ENCODE peak calls at places on chromosomes 11 and 22, in ten cellular contexts. G is mucosa of descending colon; Q is WERI-Rb-1; E is A549; J is CD8-positive, alpha-beta T cell; I is mammary epithelial cell; T is thyroid gland; D is GM23338; S is uterus; F is fibroblast of lung. K is an unnamed sample.
A peak's percentile ranks its signal among the peaks of the same experiment; 100 is the strongest.

GRCh38 chr22:37416806-37417205 is 10.5 kb downstream of the ELFN2 start:
- DNase-seq in G (no peak), Q (no peak), E (no peak), J (no peak), I (no peak), T (no peak), D (no peak), S (no peak), F (no peak), K (no peak)

GRCh38 chr22:37198290-37199102 is 10.4 kb upstream of the C1QTNF6 start:
- DNase-seq in G (peak; percentile 96), Q (peak; percentile 81), E (peak; percentile 74), J (peak; percentile 91), I (peak; percentile 69), T (peak; percentile 79), D (peak; percentile 82), S (peak; percentile 89), F (peak; percentile 67), K (peak; percentile 90)

GRCh38 chr11:33168605-33169240 is 7.4 kb upstream of the CSTF3 start:
- DNase-seq in G (no peak), Q (no peak), E (no peak), J (no peak), I (no peak), T (no peak), D (no peak), S (no peak), F (peak; percentile 23), K (no peak)

GRCh38 chr11:27215471-27216267 is 147.3 kb downstream of the CCDC34 start:
- DNase-seq in G (no peak), Q (peak; percentile 29), E (no peak), J (no peak), I (no peak), T (peak; percentile 69), D (no peak), S (peak; percentile 33), F (no peak), K (no peak)

GRCh38 chr11:94574193-94574961 is 7.2 kb downstream of the PIWIL4 start:
- DNase-seq in G (no peak), Q (no peak), E (no peak), J (no peak), I (peak; percentile 20), T (no peak), D (no peak), S (peak; percentile 33), F (peak; percentile 76), K (no peak)

GRCh38 chr22:44392446-44392921 is 79.7 kb upstream of the SHISAL1 start:
- DNase-seq in G (peak; percentile 1), Q (peak; percentile 4), E (no peak), J (no peak), I (peak; percentile 46), T (no peak), D (no peak), S (no peak), F (no peak), K (peak; percentile 45)

GRCh38 chr11:6703247-6704063 is 20.3 kb upstream of the MRPL17 start:
- DNase-seq in G (peak; percentile 29), Q (peak; percentile 62), E (peak; percentile 71), J (no peak), I (peak; percentile 65), T (peak; percentile 74), D (peak; percentile 78), S (peak; percentile 35), F (peak; percentile 75), K (no peak)

GRCh38 chr11:101862410-101863233 is 52.2 kb upstream of the CEP126 start:
- DNase-seq in G (no peak), Q (peak; percentile 33), E (peak; percentile 44), J (no peak), I (peak; percentile 37), T (peak; percentile 5), D (peak; percentile 79), S (no peak), F (peak; percentile 81), K (no peak)

GRCh38 chr22:33920927-33921575 is 775 bp upstream of the LARGE1 start:
- DNase-seq in G (peak; percentile 100), Q (peak; percentile 99), E (peak; percentile 51), J (peak; percentile 77), I (peak; percentile 96), T (peak; percentile 99), D (peak; percentile 99), S (peak; percentile 100), F (peak; percentile 93), K (peak; percentile 100)

GRCh38 chr22:33923660-33924246 is 3.5 kb upstream of the LARGE1 start:
- DNase-seq in G (peak; percentile 25), Q (peak; percentile 77), E (peak; percentile 43), J (no peak), I (peak; percentile 59), T (peak; percentile 62), D (peak; percentile 98), S (peak; percentile 42), F (peak; percentile 84), K (no peak)

GRCh38 chr22:33923033-33923432 is 2.8 kb upstream of the LARGE1 start:
- DNase-seq in G (no peak), Q (no peak), E (no peak), J (no peak), I (no peak), T (no peak), D (no peak), S (no peak), F (no peak), K (no peak)

GRCh38 chr22:33921576-33922181 is 1.4 kb upstream of the LARGE1 start:
- DNase-seq in G (peak; percentile 73), Q (peak; percentile 82), E (peak; percentile 8), J (no peak), I (peak; percentile 67), T (peak; percentile 65), D (peak; percentile 93), S (peak; percentile 76), F (peak; percentile 61), K (peak; percentile 90)

DNA sequence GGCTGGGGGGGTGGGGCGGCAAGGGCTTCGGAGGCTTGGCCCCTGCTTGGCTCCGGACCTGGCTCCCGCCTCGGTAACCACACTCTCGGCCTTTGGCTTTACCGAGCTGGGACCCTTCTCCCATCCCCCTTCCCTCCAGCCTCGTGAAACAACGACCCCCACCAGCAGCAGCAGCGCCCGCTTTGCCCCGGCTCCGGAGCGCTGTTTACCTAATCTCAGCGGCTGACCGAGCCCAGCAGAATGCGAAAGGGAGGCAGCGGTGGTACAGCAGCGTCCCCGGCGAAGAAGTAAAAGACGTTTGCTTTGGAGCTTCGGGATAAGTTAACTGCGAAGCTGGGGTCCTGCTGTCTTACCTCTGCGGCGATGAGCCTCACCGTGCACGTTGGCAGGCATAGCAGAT is 2.0 kb upstream of the LARGE1 start:
- DNase-seq in G (peak; percentile 60), Q (peak; percentile 38), E (no peak), J (no peak), I (peak; percentile 27), T (peak; percentile 46), D (peak; percentile 78), S (peak; percentile 49), F (peak; percentile 32), K (peak; percentile 77)
- TF ChIP-seq CTCF in G (no peak), Q (no peak), E (no peak), J (no peak), I (no peak), T (no peak), D (no peak), S (no peak), F (no peak), K (no peak)

GRCh38 chr11:111407652-111408051 is 28.6 kb upstream of the POU2AF1 start:
- DNase-seq in G (no peak), Q (no peak), E (no peak), J (no peak), I (no peak), T (no peak), D (no peak), S (no peak), F (no peak), K (no peak)

GRCh38 chr11:111403021-111403725 is 24.1 kb upstream of the POU2AF1 start:
- DNase-seq in G (no peak), Q (no peak), E (no peak), J (no peak), I (no peak), T (peak; percentile 41), D (no peak), S (no peak), F (no peak), K (no peak)

GRCh38 chr11:111406589-111406988 is 27.5 kb upstream of the POU2AF1 start:
- DNase-seq in G (no peak), Q (no peak), E (no peak), J (no peak), I (no peak), T (no peak), D (no peak), S (no peak), F (no peak), K (no peak)

GRCh38 chr11:111406091-111406490 is 27.0 kb upstream of the POU2AF1 start:
- DNase-seq in G (no peak), Q (no peak), E (no peak), J (no peak), I (no peak), T (peak; percentile 56), D (no peak), S (no peak), F (no peak), K (no peak)

DNA sequence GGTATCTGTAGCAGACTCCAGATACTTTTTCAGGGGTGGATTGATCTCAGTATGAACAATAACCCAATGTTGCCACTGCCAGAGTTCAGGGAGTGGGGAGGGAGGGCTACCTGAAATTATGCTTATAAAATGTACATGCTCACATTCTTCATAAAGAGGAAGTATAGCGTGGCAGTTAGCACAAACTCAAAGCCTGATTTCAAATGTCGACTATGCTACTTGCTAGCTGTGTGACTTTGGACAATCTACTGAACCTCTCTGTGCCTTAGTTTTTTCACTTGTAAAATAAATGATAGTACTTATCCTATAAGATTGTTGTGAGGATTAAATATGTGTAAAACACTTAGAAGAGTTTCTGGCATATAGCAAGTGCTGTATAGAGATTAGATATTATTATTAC is 26.5 kb upstream of the POU2AF1 start:
- DNase-seq in G (no peak), Q (no peak), E (no peak), J (no peak), I (no peak), T (no peak), D (no peak), S (no peak), F (no peak), K (no peak)
- TF ChIP-seq CTCF in G (no peak), Q (no peak), E (no peak), J (no peak), I (no peak), T (no peak), D (no peak), S (no peak), F (no peak), K (no peak)

GRCh38 chr11:71086687-71087258 is 165.6 kb downstream of the SHANK2 start:
- DNase-seq in G (no peak), Q (peak; percentile 65), E (peak; percentile 31), J (no peak), I (peak; percentile 14), T (peak; percentile 78), D (peak; percentile 80), S (no peak), F (peak; percentile 10), K (no peak)
- TF ChIP-seq CTCF in G (no peak), Q (peak; percentile 84), E (peak; percentile 62), J (no peak), I (peak; percentile 41), T (peak; percentile 76), D (peak; percentile 82), S (no peak), F (no peak), K (peak; percentile 79)

GRCh38 chr11:30919389-30920172 is 333.4 kb upstream of the MPPED2 start:
- DNase-seq in G (no peak), Q (no peak), E (no peak), J (no peak), I (no peak), T (no peak), D (no peak), S (no peak), F (peak; percentile 1), K (no peak)

GRCh38 chr11:30917859-30918478 is 331.8 kb upstream of the MPPED2 start:
- DNase-seq in G (no peak), Q (peak; percentile 14), E (peak; percentile 6), J (no peak), I (peak; percentile 26), T (no peak), D (peak; percentile 82), S (no peak), F (peak; percentile 62), K (no peak)

GRCh38 chr11:30916764-30917163 is 330.6 kb upstream of the MPPED2 start:
- DNase-seq in G (no peak), Q (no peak), E (no peak), J (no peak), I (no peak), T (no peak), D (no peak), S (no peak), F (no peak), K (no peak)

GRCh38 chr11:30911247-30911646 is 325.1 kb upstream of the MPPED2 start:
- DNase-seq in G (no peak), Q (no peak), E (no peak), J (no peak), I (no peak), T (no peak), D (no peak), S (no peak), F (no peak), K (no peak)

DNA sequence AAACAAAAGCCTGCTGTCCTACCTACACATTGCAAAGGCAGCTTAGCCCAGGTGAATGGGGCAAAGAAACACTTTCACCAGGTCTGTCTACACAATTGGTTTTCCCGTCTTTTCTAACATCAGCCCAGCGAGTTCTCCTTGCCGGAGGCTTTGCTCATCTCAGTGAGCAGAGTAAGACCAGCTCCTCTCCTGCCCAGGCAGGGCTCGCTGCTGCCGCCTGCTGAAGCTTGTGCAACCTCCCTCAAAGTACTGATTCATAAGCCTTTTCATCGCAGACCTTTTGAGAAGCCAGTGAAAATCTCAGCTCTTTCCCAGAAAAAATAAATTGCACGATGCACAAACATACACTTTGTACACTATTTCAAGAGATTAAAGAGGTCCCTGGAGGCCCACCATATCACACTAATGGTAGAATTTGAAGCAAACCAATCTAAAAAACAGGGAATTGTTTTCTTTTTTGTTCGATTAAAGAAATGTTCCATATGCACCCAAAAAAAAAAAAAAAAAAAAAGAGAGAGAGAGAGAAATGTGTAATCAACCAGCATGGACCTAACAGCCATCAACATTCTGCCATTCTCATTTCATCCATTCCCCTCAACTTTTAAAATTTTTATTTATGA is 328.1 kb upstream of the MPPED2 start:
- DNase-seq in G (peak; percentile 55), Q (peak; percentile 81), E (peak; percentile 8), J (no peak), I (peak; percentile 40), T (peak; percentile 71), D (peak; percentile 87), S (peak; percentile 27), F (peak; percentile 65), K (peak; percentile 81)
- TF ChIP-seq CTCF in G (no peak), Q (peak; percentile 95), E (peak; percentile 28), J (no peak), I (peak; percentile 40), T (peak; percentile 36), D (peak; percentile 87), S (peak; percentile 32), F (peak; percentile 49), K (peak; percentile 85)